ENCODE peak calls at places on chromosomes 3 and 15, in six cellular contexts. E is cardiac fibroblast, H is heart left ventricle, K is A549, N is choroid plexus epithelial cell, J is left ventricle myocardium inferior. I is an unnamed sample.

GRCh38 chr3:111362286-111363009 is 179.5 kb upstream of the CD96 start:
- DNase-seq in E (no peak), H (no peak), K (no peak), N (no peak), J (no peak), I (no peak)

GRCh38 chr15:81108427-81108826 is 25.6 kb upstream of the CFAP161 start:
- DNase-seq in E (no peak), H (no peak), K (no peak), N (peak; percentile 28), J (no peak), I (peak; percentile 28)

GRCh38 chr15:49155834-49156627 is 632 bp upstream of the COPS2 start:
- DNase-seq in E (peak; percentile 35), H (no peak), K (no peak), N (peak; percentile 36), J (no peak), I (peak; percentile 4)

GRCh38 chr3:183287301-183287971 is 34.4 kb downstream of the B3GNT5 start:
- DNase-seq in E (peak; percentile 97), H (no peak), K (no peak), N (peak; percentile 98), J (no peak), I (no peak)

GRCh38 chr3:13566462-13566748 is 17.5 kb downstream of the FBLN2 start:
- DNase-seq in E (no peak), H (no peak), K (no peak), N (no peak), J (peak; percentile 11), I (no peak)

GRCh38 chr3:177468816-177469590 is 271.7 kb upstream of the TBL1XR1 start:
- DNase-seq in E (peak; percentile 82), H (no peak), K (no peak), N (peak; percentile 68), J (no peak), I (no peak)

GRCh38 chr3:78823434-78823833 is 944.4 kb downstream of the ROBO1 start:
- DNase-seq in E (no peak), H (no peak), K (no peak), N (no peak), J (no peak), I (no peak)

GRCh38 chr3:27728195-27729087 is 6.3 kb upstream of the EOMES start:
- DNase-seq in E (no peak), H (no peak), K (no peak), N (no peak), J (no peak), I (peak; percentile 27)

GRCh38 chr15:27254801-27255200 is 283.8 kb downstream of the GABRG3 start:
- DNase-seq in E (no peak), H (no peak), K (no peak), N (no peak), J (no peak), I (no peak)

GRCh38 chr3:69052567-69052898 is 400 bp upstream of the TMF1 start:
- DNase-seq in E (no peak), H (no peak), K (no peak), N (no peak), J (no peak), I (no peak)

GRCh38 chr15:74326759-74327158 is 40.7 kb downstream of the CYP11A1 start:
- DNase-seq in E (peak; percentile 27), H (no peak), K (no peak), N (peak; percentile 70), J (no peak), I (no peak)

GRCh38 chr3:113695818-113696645 is at the start of gene USF3:
- DNase-seq in E (peak; percentile 63), H (peak; percentile 83), K (peak; percentile 79), N (peak; percentile 58), J (peak; percentile 78), I (peak; percentile 78)

GRCh38 chr3:187403768-187404270 is 35.6 kb downstream of the RTP4 start:
- DNase-seq in E (peak; percentile 90), H (no peak), K (peak; percentile 26), N (peak; percentile 99), J (no peak), I (peak; percentile 71)

GRCh38 chr3:155497930-155498647 is 204.6 kb upstream of the STRIT1 start:
- DNase-seq in E (peak; percentile 1), H (no peak), K (peak; percentile 32), N (peak; percentile 40), J (no peak), I (no peak)

GRCh38 chr15:78444255-78444654 is 6.2 kb downstream of the IREB2 start:
- DNase-seq in E (no peak), H (no peak), K (no peak), N (no peak), J (no peak), I (no peak)

GRCh38 chr15:35751421-35752133 is 205.6 kb upstream of the DPH6 start:
- DNase-seq in E (peak; percentile 86), H (peak; percentile 72), K (peak; percentile 10), N (peak; percentile 89), J (peak; percentile 40), I (peak; percentile 41)

GRCh38 chr3:195807681-195808121 is 4.0 kb downstream of the MUC4 start:
- DNase-seq in E (no peak), H (no peak), K (no peak), N (no peak), J (no peak), I (no peak)

GRCh38 chr15:67251318-67251717 is 3.1 kb downstream of the AAGAB start:
- DNase-seq in E (no peak), H (no peak), K (no peak), N (peak; percentile 15), J (no peak), I (no peak)

GRCh38 chr3:196193037-196193737 is 18.0 kb downstream of the ZDHHC19 start:
- DNase-seq in E (no peak), H (no peak), K (no peak), N (no peak), J (no peak), I (no peak)

GRCh38 chr15:77024273-77025065 is 29.5 kb downstream of the PSTPIP1 start:
- DNase-seq in E (peak; percentile 58), H (peak; percentile 60), K (peak; percentile 91), N (peak; percentile 63), J (peak; percentile 66), I (peak; percentile 87)

GRCh38 chr15:66648588-66648987 is 53.4 kb upstream of the SMAD6 start:
- DNase-seq in E (no peak), H (no peak), K (no peak), N (no peak), J (no peak), I (no peak)

GRCh38 chr3:81434171-81434570 is 327.3 kb downstream of the GBE1 start:
- DNase-seq in E (no peak), H (no peak), K (no peak), N (no peak), J (no peak), I (no peak)

DNA sequence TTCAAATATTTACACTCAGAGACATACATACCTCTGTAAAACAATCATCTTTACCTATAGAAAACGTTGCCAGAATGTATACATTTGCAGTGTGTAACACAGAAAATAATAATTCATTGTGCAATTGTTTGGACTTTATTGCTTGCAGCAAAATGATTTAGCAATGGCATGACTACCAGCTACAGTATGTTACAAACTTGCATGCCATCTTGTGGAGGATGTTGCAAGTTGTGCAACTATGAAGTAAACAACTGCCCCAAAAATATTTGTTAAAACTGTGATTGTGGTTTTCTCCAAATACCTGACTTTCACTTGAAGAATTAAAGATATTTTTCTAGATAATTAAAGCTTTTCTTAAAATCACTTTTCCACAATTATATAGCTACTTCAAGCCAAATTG is 27.1 kb upstream of the C3orf49 start:
- DNase-seq in E (peak; percentile 72), H (no peak), K (no peak), N (peak; percentile 61), J (no peak), I (peak; percentile 9)
- TF ChIP-seq CTCF in E (peak; percentile 19), H (peak; percentile 18), K (peak; percentile 18), N (peak; percentile 37), J (peak; percentile 34), I (peak; percentile 35)

DNA sequence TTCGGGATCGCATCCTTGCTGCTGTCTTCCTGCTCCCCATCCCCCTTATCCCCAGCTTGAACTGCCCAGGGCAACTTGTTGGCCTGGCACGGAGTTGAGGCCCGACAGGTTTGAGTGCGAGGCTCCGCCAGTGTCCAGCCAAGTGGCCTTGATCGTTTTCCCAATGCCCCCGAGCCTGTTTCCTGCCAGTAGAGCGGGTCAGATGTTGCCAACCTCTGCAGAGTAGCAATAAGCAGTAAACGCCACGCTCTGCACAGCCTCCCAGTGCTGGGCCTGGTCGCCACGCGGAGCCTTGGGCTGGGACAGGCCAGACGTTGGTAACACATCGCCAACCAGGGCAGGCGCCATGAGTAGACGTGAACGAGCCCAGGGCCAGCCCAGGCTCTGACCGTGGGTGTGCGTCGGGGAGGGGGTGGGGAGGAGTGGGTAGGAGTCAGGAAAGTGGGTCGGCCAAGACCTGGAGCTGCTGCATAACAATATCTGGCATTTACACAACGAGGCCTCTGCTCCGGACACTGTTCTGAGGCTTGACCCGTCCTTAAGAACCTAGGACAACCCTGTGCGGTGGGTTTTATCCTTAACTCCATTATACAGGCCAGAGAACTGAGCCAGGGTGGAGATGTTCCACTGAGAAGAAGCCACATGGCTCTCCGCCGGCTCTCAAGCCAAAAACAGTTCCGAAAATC is 444 bp upstream of the ABHD14A start:
- DNase-seq in E (no peak), H (no peak), K (no peak), N (no peak), J (no peak), I (no peak)
- TF ChIP-seq CTCF in E (no peak), H (peak; percentile 38), K (no peak), N (no peak), J (peak; percentile 36), I (peak; percentile 20)

GRCh38 chr3:101128786-101129185 is 135.6 kb upstream of the ABI3BP start:
- DNase-seq in E (no peak), H (no peak), K (no peak), N (no peak), J (no peak), I (peak; percentile 44)

GRCh38 chr3:101127991-101128390 is 134.8 kb upstream of the ABI3BP start:
- DNase-seq in E (no peak), H (no peak), K (no peak), N (no peak), J (no peak), I (no peak)

GRCh38 chr3:101134331-101134730 is 141.1 kb upstream of the ABI3BP start:
- DNase-seq in E (no peak), H (no peak), K (no peak), N (no peak), J (no peak), I (no peak)

GRCh38 chr3:101133638-101134037 is 140.4 kb upstream of the ABI3BP start:
- DNase-seq in E (no peak), H (no peak), K (no peak), N (no peak), J (no peak), I (no peak)

GRCh38 chr3:101131767-101132166 is 138.5 kb upstream of the ABI3BP start:
- DNase-seq in E (no peak), H (no peak), K (no peak), N (no peak), J (no peak), I (no peak)
- TF ChIP-seq CTCF in E (peak; percentile 3), H (no peak), K (no peak), N (no peak), J (no peak), I (no peak)

GRCh38 chr3:140911822-140912221 is 29.8 kb upstream of the SLC25A36 start:
- DNase-seq in E (no peak), H (no peak), K (no peak), N (no peak), J (no peak), I (no peak)

GRCh38 chr3:140913728-140914127 is 27.9 kb upstream of the SLC25A36 start:
- DNase-seq in E (no peak), H (no peak), K (no peak), N (no peak), J (no peak), I (no peak)

GRCh38 chr3:140906785-140907184 is 34.9 kb upstream of the SLC25A36 start:
- DNase-seq in E (no peak), H (no peak), K (no peak), N (no peak), J (no peak), I (no peak)

GRCh38 chr3:140914384-140914945 is 27.2 kb upstream of the SLC25A36 start:
- DNase-seq in E (no peak), H (no peak), K (no peak), N (peak; percentile 9), J (no peak), I (no peak)

GRCh38 chr3:140910860-140911259 is 30.8 kb upstream of the SLC25A36 start:
- DNase-seq in E (peak; percentile 18), H (no peak), K (peak; percentile 13), N (peak; percentile 44), J (no peak), I (no peak)
- TF ChIP-seq CTCF in E (peak; percentile 12), H (no peak), K (no peak), N (peak; percentile 44), J (no peak), I (no peak)